ENCODE peak calls at places on chromosomes 3 and 15, in seven cellular contexts. One of them, this sample, is unnamed.

GRCh38 chr3:155070932-155071387 is 9.2 kb upstream of the MME start:
- DNase-seq in body of pancreas: no peak
- DNase-seq in psoas muscle: peak
- DNase-seq in uterus: no peak
- DNase-seq in lung: no peak
- DNase-seq in tibial nerve: no peak
- DNase-seq in left lung: no peak
- DNase-seq in this sample: peak

GRCh38 chr3:165192610-165193192 is 3.5 kb downstream of the SLITRK3 start:
- DNase-seq in uterus: peak
- DNase-seq in tibial nerve: no peak
- DNase-seq in lung: no peak
- DNase-seq in body of pancreas: no peak
- DNase-seq in left lung: no peak
- DNase-seq in psoas muscle: no peak
- DNase-seq in this sample: no peak

GRCh38 chr15:31332020-31332680 is 5.5 kb downstream of the KLF13 start:
- DNase-seq in body of pancreas: no peak
- DNase-seq in tibial nerve: no peak
- DNase-seq in psoas muscle: no peak
- DNase-seq in uterus: no peak
- DNase-seq in lung: no peak
- DNase-seq in left lung: no peak
- DNase-seq in this sample: no peak

GRCh38 chr3:133570139-133570936 is 3.1 kb upstream of the CDV3 start:
- DNase-seq in body of pancreas: peak
- DNase-seq in lung: no peak
- DNase-seq in tibial nerve: no peak
- DNase-seq in left lung: no peak
- DNase-seq in uterus: no peak
- DNase-seq in psoas muscle: no peak
- DNase-seq in this sample: peak

GRCh38 chr15:56038015-56038414 is 44.6 kb upstream of the NEDD4 start:
- DNase-seq in lung: no peak
- DNase-seq in psoas muscle: no peak
- DNase-seq in left lung: no peak
- DNase-seq in body of pancreas: no peak
- DNase-seq in tibial nerve: no peak
- DNase-seq in uterus: no peak
- DNase-seq in this sample: peak

GRCh38 chr3:42497009-42497731 is 5.3 kb upstream of the VIPR1 start:
- DNase-seq in uterus: peak
- DNase-seq in tibial nerve: no peak
- DNase-seq in lung: no peak
- DNase-seq in left lung: no peak
- DNase-seq in psoas muscle: no peak
- DNase-seq in body of pancreas: no peak
- DNase-seq in this sample: peak

GRCh38 chr3:25257026-25257425 is 171.0 kb upstream of the RARB start:
- DNase-seq in psoas muscle: no peak
- DNase-seq in uterus: no peak
- DNase-seq in body of pancreas: no peak
- DNase-seq in lung: no peak
- DNase-seq in tibial nerve: no peak
- DNase-seq in left lung: no peak
- DNase-seq in this sample: peak

GRCh38 chr3:90241481-90241880 is 1134.1 kb downstream of the EPHA3 start:
- DNase-seq in left lung: no peak
- DNase-seq in uterus: no peak
- DNase-seq in lung: no peak
- DNase-seq in body of pancreas: no peak
- DNase-seq in tibial nerve: no peak
- DNase-seq in psoas muscle: no peak
- DNase-seq in this sample: peak

GRCh38 chr15:90231028-90232017 is 2.4 kb downstream of the CIB1 start:
- DNase-seq in tibial nerve: no peak
- DNase-seq in left lung: peak
- DNase-seq in lung: peak
- DNase-seq in body of pancreas: peak
- DNase-seq in psoas muscle: no peak
- DNase-seq in uterus: no peak
- DNase-seq in this sample: no peak

GRCh38 chr15:101118116-101118515 is 133.7 kb downstream of the CHSY1 start:
- DNase-seq in body of pancreas: no peak
- DNase-seq in left lung: no peak
- DNase-seq in lung: no peak
- DNase-seq in uterus: no peak
- DNase-seq in psoas muscle: no peak
- DNase-seq in tibial nerve: no peak
- DNase-seq in this sample: no peak

GRCh38 chr3:182713743-182714517 is 79.4 kb upstream of the ATP11B start:
- DNase-seq in body of pancreas: no peak
- DNase-seq in lung: no peak
- DNase-seq in psoas muscle: no peak
- DNase-seq in uterus: no peak
- DNase-seq in left lung: no peak
- DNase-seq in tibial nerve: peak
- DNase-seq in this sample: peak

GRCh38 chr15:38996111-38996541 is 431.5 kb upstream of the RASGRP1 start:
- DNase-seq in left lung: no peak
- DNase-seq in lung: no peak
- DNase-seq in body of pancreas: no peak
- DNase-seq in uterus: no peak
- DNase-seq in tibial nerve: no peak
- DNase-seq in psoas muscle: no peak
- DNase-seq in this sample: peak

GRCh38 chr15:38217181-38217580 is 35.5 kb upstream of the SPRED1 start:
- DNase-seq in tibial nerve: no peak
- DNase-seq in psoas muscle: no peak
- DNase-seq in body of pancreas: no peak
- DNase-seq in uterus: no peak
- DNase-seq in left lung: no peak
- DNase-seq in lung: peak
- DNase-seq in this sample: peak

GRCh38 chr3:47082519-47082918 is 81.4 kb downstream of the SETD2 start:
- DNase-seq in lung: no peak
- DNase-seq in body of pancreas: no peak
- DNase-seq in left lung: no peak
- DNase-seq in tibial nerve: no peak
- DNase-seq in uterus: no peak
- DNase-seq in psoas muscle: no peak
- DNase-seq in this sample: peak

GRCh38 chr15:29674661-29675533 is 147.4 kb downstream of the TJP1 start:
- DNase-seq in tibial nerve: no peak
- DNase-seq in uterus: peak
- DNase-seq in left lung: peak
- DNase-seq in lung: peak
- DNase-seq in body of pancreas: peak
- DNase-seq in psoas muscle: no peak
- DNase-seq in this sample: peak

GRCh38 chr3:134815519-134815918 is 20.5 kb downstream of the EPHB1 start:
- DNase-seq in body of pancreas: no peak
- DNase-seq in left lung: no peak
- DNase-seq in lung: no peak
- DNase-seq in tibial nerve: no peak
- DNase-seq in uterus: no peak
- DNase-seq in psoas muscle: no peak
- DNase-seq in this sample: no peak

GRCh38 chr3:115161866-115162265 is 14.8 kb upstream of the ZBTB20 start:
- DNase-seq in left lung: no peak
- DNase-seq in lung: no peak
- DNase-seq in uterus: no peak
- DNase-seq in psoas muscle: no peak
- DNase-seq in body of pancreas: no peak
- DNase-seq in tibial nerve: no peak
- DNase-seq in this sample: no peak

GRCh38 chr3:158105124-158105709 is 1.0 kb downstream of the SHOX2 start:
- DNase-seq in uterus: peak
- DNase-seq in tibial nerve: peak
- DNase-seq in lung: no peak
- DNase-seq in left lung: peak
- DNase-seq in body of pancreas: no peak
- DNase-seq in psoas muscle: no peak
- DNase-seq in this sample: no peak

GRCh38 chr15:82040862-82041261 is 5.0 kb downstream of the MEX3B start:
- DNase-seq in body of pancreas: peak
- DNase-seq in lung: peak
- DNase-seq in left lung: no peak
- DNase-seq in tibial nerve: no peak
- DNase-seq in uterus: no peak
- DNase-seq in psoas muscle: no peak
- DNase-seq in this sample: no peak

GRCh38 chr15:75123395-75123794 is 78.3 kb upstream of the C15orf39 start:
- DNase-seq in lung: no peak
- DNase-seq in uterus: no peak
- DNase-seq in psoas muscle: no peak
- DNase-seq in left lung: no peak
- DNase-seq in tibial nerve: no peak
- DNase-seq in body of pancreas: no peak
- DNase-seq in this sample: peak

GRCh38 chr3:150495563-150496168 is 50.6 kb downstream of the SERP1 start:
- DNase-seq in body of pancreas: no peak
- DNase-seq in psoas muscle: no peak
- DNase-seq in left lung: no peak
- DNase-seq in lung: no peak
- DNase-seq in tibial nerve: peak
- DNase-seq in uterus: no peak
- DNase-seq in this sample: peak

GRCh38 chr3:148211725-148212124 is 486.0 kb upstream of the AGTR1 start:
- DNase-seq in left lung: no peak
- DNase-seq in body of pancreas: no peak
- DNase-seq in lung: no peak
- DNase-seq in uterus: no peak
- DNase-seq in psoas muscle: no peak
- DNase-seq in tibial nerve: peak
- DNase-seq in this sample: peak

GRCh38 chr3:71428841-71429609 is 154.5 kb downstream of the FOXP1 start:
- DNase-seq in lung: peak
- DNase-seq in tibial nerve: peak
- DNase-seq in uterus: peak
- DNase-seq in psoas muscle: no peak
- DNase-seq in left lung: no peak
- DNase-seq in body of pancreas: peak
- DNase-seq in this sample: peak

GRCh38 chr15:44606740-44607139 is 56.7 kb downstream of the SPG11 start:
- DNase-seq in psoas muscle: no peak
- DNase-seq in tibial nerve: no peak
- DNase-seq in uterus: no peak
- DNase-seq in lung: no peak
- DNase-seq in body of pancreas: no peak
- DNase-seq in left lung: no peak
- DNase-seq in this sample: no peak

GRCh38 chr3:22276351-22276750 is 525.3 kb upstream of the ZNF385D start:
- DNase-seq in lung: no peak
- DNase-seq in tibial nerve: no peak
- DNase-seq in psoas muscle: no peak
- DNase-seq in left lung: no peak
- DNase-seq in uterus: no peak
- DNase-seq in body of pancreas: no peak
- DNase-seq in this sample: no peak

GRCh38 chr3:20047341-20047779 is 7.1 kb downstream of the KAT2B start:
- DNase-seq in psoas muscle: no peak
- DNase-seq in body of pancreas: no peak
- DNase-seq in uterus: no peak
- DNase-seq in lung: no peak
- DNase-seq in left lung: no peak
- DNase-seq in tibial nerve: no peak
- DNase-seq in this sample: no peak

GRCh38 chr15:79673416-79674123 is 223.2 kb downstream of the MTHFS start:
- DNase-seq in lung: no peak
- DNase-seq in left lung: no peak
- DNase-seq in psoas muscle: no peak
- DNase-seq in tibial nerve: no peak
- DNase-seq in body of pancreas: no peak
- DNase-seq in uterus: no peak
- DNase-seq in this sample: peak
- TF ChIP-seq CTCF in lung: no peak
- TF ChIP-seq CTCF in left lung: no peak
- TF ChIP-seq CTCF in psoas muscle: no peak
- TF ChIP-seq CTCF in tibial nerve: no peak
- TF ChIP-seq CTCF in body of pancreas: no peak
- TF ChIP-seq CTCF in uterus: no peak
- TF ChIP-seq CTCF in this sample: no peak

DNA sequence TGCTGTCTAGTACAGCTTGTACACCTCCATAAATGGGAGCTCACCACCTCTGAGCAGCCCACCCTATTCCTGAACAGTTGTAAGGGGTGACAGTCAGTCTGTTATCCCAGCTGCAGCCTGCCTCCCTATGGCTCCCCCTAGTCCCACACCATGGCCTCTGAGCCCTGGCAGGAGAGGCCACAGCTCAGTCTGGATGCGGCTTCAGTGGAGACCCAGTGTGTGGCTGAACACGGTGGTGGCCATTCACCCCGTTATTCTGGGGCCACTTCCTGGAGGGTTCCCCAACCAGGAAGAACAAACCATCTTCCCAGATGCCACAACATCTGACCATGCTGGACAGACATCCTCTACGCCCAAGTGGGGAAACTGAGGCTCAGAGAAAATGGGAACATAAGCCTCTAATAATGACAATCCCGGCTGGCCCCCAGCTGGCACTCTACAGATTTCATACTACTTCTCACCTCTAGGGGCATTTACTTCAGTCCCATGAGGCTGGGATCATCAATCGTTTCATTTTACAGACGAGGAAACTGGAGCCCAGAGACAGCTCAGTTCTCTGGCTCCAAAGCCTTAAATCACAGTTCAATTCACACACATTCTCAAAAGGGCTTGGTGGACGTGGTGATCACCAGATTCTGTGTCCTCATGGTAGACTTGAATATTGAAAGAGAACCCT is 9.3 kb upstream of the GRIP2 start:
- DNase-seq in tibial nerve: no peak
- DNase-seq in lung: no peak
- DNase-seq in uterus: no peak
- DNase-seq in left lung: peak
- DNase-seq in psoas muscle: no peak
- DNase-seq in body of pancreas: no peak
- DNase-seq in this sample: peak
- TF ChIP-seq CTCF in tibial nerve: no peak
- TF ChIP-seq CTCF in lung: no peak
- TF ChIP-seq CTCF in uterus: no peak
- TF ChIP-seq CTCF in left lung: no peak
- TF ChIP-seq CTCF in psoas muscle: no peak
- TF ChIP-seq CTCF in body of pancreas: peak
- TF ChIP-seq CTCF in this sample: peak

GRCh38 chr3:99366663-99367429 is 271.5 kb upstream of the COL8A1 start:
- DNase-seq in tibial nerve: no peak
- DNase-seq in psoas muscle: no peak
- DNase-seq in uterus: no peak
- DNase-seq in lung: no peak
- DNase-seq in left lung: no peak
- DNase-seq in body of pancreas: no peak
- DNase-seq in this sample: no peak
- TF ChIP-seq CTCF in tibial nerve: no peak
- TF ChIP-seq CTCF in psoas muscle: no peak
- TF ChIP-seq CTCF in uterus: no peak
- TF ChIP-seq CTCF in lung: no peak
- TF ChIP-seq CTCF in left lung: no peak
- TF ChIP-seq CTCF in body of pancreas: no peak
- TF ChIP-seq CTCF in this sample: no peak

GRCh38 chr3:101544181-101544850 is 17.4 kb upstream of the TRMT10C start:
- DNase-seq in uterus: no peak
- DNase-seq in lung: no peak
- DNase-seq in left lung: no peak
- DNase-seq in tibial nerve: no peak
- DNase-seq in psoas muscle: no peak
- DNase-seq in body of pancreas: no peak
- DNase-seq in this sample: no peak
- TF ChIP-seq CTCF in uterus: no peak
- TF ChIP-seq CTCF in lung: no peak
- TF ChIP-seq CTCF in left lung: no peak
- TF ChIP-seq CTCF in tibial nerve: no peak
- TF ChIP-seq CTCF in psoas muscle: peak
- TF ChIP-seq CTCF in body of pancreas: peak
- TF ChIP-seq CTCF in this sample: peak

This sample was measured in cardiac fibroblast.